ENCODE peak calls at places on chromosomes 5 and 9, in eight cellular contexts. One of them, this sample, is unnamed.

GRCh38 chr9:81716409-81716808 is 27.1 kb upstream of the TLE1 start:
- DNase-seq in brain microvascular endothelial cell: peak; percentile 59
- DNase-seq in PC-9: peak; percentile 52
- DNase-seq in mesothelial cell of epicardium: no peak
- DNase-seq in kidney glomerular epithelial cell: no peak
- DNase-seq in CD8-positive, alpha-beta memory T cell: no peak
- DNase-seq in GM12891: no peak
- DNase-seq in stomach: no peak
- DNase-seq in this sample: peak; percentile 28

GRCh38 chr5:90657788-90658187 is 99.2 kb downstream of the ADGRV1 start:
- DNase-seq in kidney glomerular epithelial cell: no peak
- DNase-seq in mesothelial cell of epicardium: no peak
- DNase-seq in PC-9: no peak
- DNase-seq in brain microvascular endothelial cell: no peak
- DNase-seq in GM12891: no peak
- DNase-seq in stomach: no peak
- DNase-seq in CD8-positive, alpha-beta memory T cell: no peak
- DNase-seq in this sample: no peak

GRCh38 chr9:132319421-132320110 is 35.2 kb downstream of the SETX start:
- DNase-seq in brain microvascular endothelial cell: peak; percentile 4
- DNase-seq in CD8-positive, alpha-beta memory T cell: no peak
- DNase-seq in stomach: no peak
- DNase-seq in kidney glomerular epithelial cell: peak; percentile 71
- DNase-seq in mesothelial cell of epicardium: no peak
- DNase-seq in GM12891: no peak
- DNase-seq in PC-9: no peak
- DNase-seq in this sample: no peak

GRCh38 chr9:87498046-87498815 is 564 bp downstream of the DAPK1 start:
- DNase-seq in stomach: peak; percentile 57
- DNase-seq in GM12891: peak; percentile 23
- DNase-seq in CD8-positive, alpha-beta memory T cell: no peak
- DNase-seq in brain microvascular endothelial cell: no peak
- DNase-seq in mesothelial cell of epicardium: peak; percentile 64
- DNase-seq in PC-9: peak; percentile 52
- DNase-seq in kidney glomerular epithelial cell: peak; percentile 31
- DNase-seq in this sample: peak; percentile 26

GRCh38 chr5:116763987-116764866 is 189.6 kb upstream of the SEMA6A start:
- DNase-seq in CD8-positive, alpha-beta memory T cell: no peak
- DNase-seq in mesothelial cell of epicardium: no peak
- DNase-seq in GM12891: no peak
- DNase-seq in stomach: no peak
- DNase-seq in kidney glomerular epithelial cell: no peak
- DNase-seq in brain microvascular endothelial cell: peak; percentile 7
- DNase-seq in PC-9: no peak
- DNase-seq in this sample: no peak

GRCh38 chr9:21615018-21615417 is 132.9 kb upstream of the IFNE start:
- DNase-seq in mesothelial cell of epicardium: no peak
- DNase-seq in stomach: no peak
- DNase-seq in PC-9: no peak
- DNase-seq in kidney glomerular epithelial cell: no peak
- DNase-seq in brain microvascular endothelial cell: no peak
- DNase-seq in CD8-positive, alpha-beta memory T cell: no peak
- DNase-seq in GM12891: no peak
- DNase-seq in this sample: no peak

GRCh38 chr5:74027732-74028338 is 401.8 kb downstream of the ARHGEF28 start:
- DNase-seq in mesothelial cell of epicardium: no peak
- DNase-seq in CD8-positive, alpha-beta memory T cell: no peak
- DNase-seq in kidney glomerular epithelial cell: no peak
- DNase-seq in GM12891: no peak
- DNase-seq in brain microvascular endothelial cell: no peak
- DNase-seq in stomach: no peak
- DNase-seq in PC-9: peak; percentile 40
- DNase-seq in this sample: no peak

GRCh38 chr9:109035684-109036423 is 22.6 kb upstream of the CTNNAL1 start:
- DNase-seq in stomach: peak; percentile 65
- DNase-seq in PC-9: peak; percentile 99
- DNase-seq in kidney glomerular epithelial cell: peak; percentile 91
- DNase-seq in brain microvascular endothelial cell: peak; percentile 52
- DNase-seq in CD8-positive, alpha-beta memory T cell: no peak
- DNase-seq in GM12891: no peak
- DNase-seq in mesothelial cell of epicardium: no peak
- DNase-seq in this sample: peak; percentile 94

GRCh38 chr5:113081881-113082546 is 105.4 kb downstream of the DCP2 start:
- DNase-seq in CD8-positive, alpha-beta memory T cell: no peak
- DNase-seq in mesothelial cell of epicardium: no peak
- DNase-seq in GM12891: no peak
- DNase-seq in stomach: no peak
- DNase-seq in kidney glomerular epithelial cell: peak; percentile 88
- DNase-seq in brain microvascular endothelial cell: peak; percentile 29
- DNase-seq in PC-9: no peak
- DNase-seq in this sample: peak; percentile 98

GRCh38 chr9:87342743-87343142 is 154.9 kb upstream of the DAPK1 start:
- DNase-seq in GM12891: no peak
- DNase-seq in stomach: no peak
- DNase-seq in CD8-positive, alpha-beta memory T cell: no peak
- DNase-seq in mesothelial cell of epicardium: no peak
- DNase-seq in kidney glomerular epithelial cell: no peak
- DNase-seq in PC-9: no peak
- DNase-seq in brain microvascular endothelial cell: no peak
- DNase-seq in this sample: no peak

GRCh38 chr9:98418578-98419259 is 163.3 kb upstream of the TBC1D2 start:
- DNase-seq in CD8-positive, alpha-beta memory T cell: no peak
- DNase-seq in mesothelial cell of epicardium: no peak
- DNase-seq in GM12891: no peak
- DNase-seq in stomach: no peak
- DNase-seq in brain microvascular endothelial cell: no peak
- DNase-seq in PC-9: no peak
- DNase-seq in kidney glomerular epithelial cell: no peak
- DNase-seq in this sample: no peak

GRCh38 chr5:100901851-100902341 is 1.2 kb downstream of the ST8SIA4 start:
- DNase-seq in stomach: peak; percentile 32
- DNase-seq in PC-9: no peak
- DNase-seq in brain microvascular endothelial cell: no peak
- DNase-seq in mesothelial cell of epicardium: no peak
- DNase-seq in GM12891: no peak
- DNase-seq in kidney glomerular epithelial cell: no peak
- DNase-seq in CD8-positive, alpha-beta memory T cell: peak; percentile 56
- DNase-seq in this sample: no peak

GRCh38 chr5:44875661-44876250 is 67.0 kb downstream of the MRPS30 start:
- DNase-seq in PC-9: peak; percentile 95
- DNase-seq in GM12891: peak; percentile 33
- DNase-seq in kidney glomerular epithelial cell: peak; percentile 90
- DNase-seq in CD8-positive, alpha-beta memory T cell: no peak
- DNase-seq in brain microvascular endothelial cell: no peak
- DNase-seq in mesothelial cell of epicardium: no peak
- DNase-seq in stomach: no peak
- DNase-seq in this sample: peak; percentile 94

GRCh38 chr9:90956026-90956810 is 154.6 kb downstream of the SYK start:
- DNase-seq in brain microvascular endothelial cell: peak; percentile 25
- DNase-seq in GM12891: no peak
- DNase-seq in PC-9: no peak
- DNase-seq in CD8-positive, alpha-beta memory T cell: no peak
- DNase-seq in kidney glomerular epithelial cell: peak; percentile 23
- DNase-seq in stomach: no peak
- DNase-seq in mesothelial cell of epicardium: no peak
- DNase-seq in this sample: no peak

GRCh38 chr9:94623253-94623652 is 16.1 kb downstream of the FBP1 start:
- DNase-seq in stomach: peak; percentile 70
- DNase-seq in GM12891: peak; percentile 66
- DNase-seq in PC-9: no peak
- DNase-seq in brain microvascular endothelial cell: no peak
- DNase-seq in CD8-positive, alpha-beta memory T cell: no peak
- DNase-seq in kidney glomerular epithelial cell: no peak
- DNase-seq in mesothelial cell of epicardium: no peak
- DNase-seq in this sample: peak; percentile 29

GRCh38 chr5:133977858-133978257 is 9.4 kb upstream of the C5orf15 start:
- DNase-seq in kidney glomerular epithelial cell: peak; percentile 40
- DNase-seq in stomach: no peak
- DNase-seq in brain microvascular endothelial cell: peak; percentile 50
- DNase-seq in PC-9: no peak
- DNase-seq in CD8-positive, alpha-beta memory T cell: no peak
- DNase-seq in mesothelial cell of epicardium: no peak
- DNase-seq in GM12891: no peak
- DNase-seq in this sample: peak; percentile 72

GRCh38 chr5:28165116-28165515 is 1126.7 kb upstream of the CDH9 start:
- DNase-seq in mesothelial cell of epicardium: no peak
- DNase-seq in GM12891: no peak
- DNase-seq in brain microvascular endothelial cell: peak; percentile 14
- DNase-seq in PC-9: no peak
- DNase-seq in CD8-positive, alpha-beta memory T cell: no peak
- DNase-seq in stomach: no peak
- DNase-seq in kidney glomerular epithelial cell: peak; percentile 54
- DNase-seq in this sample: peak; percentile 32

GRCh38 chr5:73592546-73592945 is 27.0 kb downstream of the UTP15 start:
- DNase-seq in mesothelial cell of epicardium: no peak
- DNase-seq in GM12891: no peak
- DNase-seq in kidney glomerular epithelial cell: peak; percentile 67
- DNase-seq in PC-9: no peak
- DNase-seq in brain microvascular endothelial cell: no peak
- DNase-seq in CD8-positive, alpha-beta memory T cell: no peak
- DNase-seq in stomach: no peak
- DNase-seq in this sample: no peak

GRCh38 chr9:76257224-76257794 is 136.9 kb downstream of the RFK start:
- DNase-seq in CD8-positive, alpha-beta memory T cell: no peak
- DNase-seq in mesothelial cell of epicardium: no peak
- DNase-seq in brain microvascular endothelial cell: no peak
- DNase-seq in kidney glomerular epithelial cell: no peak
- DNase-seq in GM12891: no peak
- DNase-seq in PC-9: no peak
- DNase-seq in stomach: no peak
- DNase-seq in this sample: no peak

This sample was measured in RCC 7860.